ENCODE peak calls at places on chromosomes 7 and 10, in five cellular contexts. R is K562, Y is spleen, Q is SK-N-MC, Z is sigmoid colon. A is an unnamed sample.

GRCh38 chr10:101241840-101242707 is 12.8 kb upstream of the LBX1 start:
- DNase-seq in R (no peak), Y (no peak), Q (no peak), Z (no peak), A (peak; percentile 76)

GRCh38 chr7:69656890-69657289 is 58.6 kb downstream of the AUTS2 start:
- DNase-seq in R (no peak), Y (no peak), Q (no peak), Z (peak; percentile 69), A (no peak)

GRCh38 chr7:128454808-128455555 is 696 bp upstream of the HILPDA start:
- DNase-seq in R (no peak), Y (no peak), Q (no peak), Z (no peak), A (no peak)

GRCh38 chr10:46524471-46525176 is 31.8 kb downstream of the GPRIN2 start:
- DNase-seq in R (peak; percentile 70), Y (peak; percentile 78), Q (no peak), Z (peak; percentile 61), A (peak; percentile 21)

GRCh38 chr10:96860631-96861277 is 28.7 kb downstream of the LCOR start:
- DNase-seq in R (no peak), Y (no peak), Q (no peak), Z (no peak), A (no peak)

GRCh38 chr7:7018290-7018689 is 164.1 kb upstream of the C1GALT1 start:
- DNase-seq in R (no peak), Y (no peak), Q (no peak), Z (no peak), A (no peak)

GRCh38 chr7:223118-223800 is 30.9 kb downstream of the FAM20C start:
- DNase-seq in R (no peak), Y (no peak), Q (no peak), Z (no peak), A (no peak)

GRCh38 chr10:84477370-84477769 is 149.0 kb downstream of the CCSER2 start:
- DNase-seq in R (no peak), Y (no peak), Q (no peak), Z (no peak), A (no peak)

GRCh38 chr10:12658526-12658925 is 309.2 kb downstream of the CAMK1D start:
- DNase-seq in R (no peak), Y (no peak), Q (no peak), Z (no peak), A (no peak)

GRCh38 chr10:133043541-133044225 is 44.0 kb upstream of the ADGRA1 start:
- DNase-seq in R (no peak), Y (no peak), Q (no peak), Z (no peak), A (no peak)

GRCh38 chr7:139033346-139034114 is 2.3 kb downstream of the ZC3HAV1L start:
- DNase-seq in R (no peak), Y (no peak), Q (no peak), Z (no peak), A (no peak)

GRCh38 chr7:138658889-138659288 is 42.3 kb downstream of the SVOPL start:
- DNase-seq in R (no peak), Y (no peak), Q (no peak), Z (no peak), A (no peak)

GRCh38 chr7:33933611-33934281 is 28.4 kb downstream of the BMPER start:
- DNase-seq in R (no peak), Y (no peak), Q (no peak), Z (no peak), A (no peak)

GRCh38 chr7:151632750-151633515 is 113.2 kb upstream of the RHEB start:
- DNase-seq in R (peak; percentile 48), Y (peak; percentile 93), Q (no peak), Z (peak; percentile 73), A (peak; percentile 88)

GRCh38 chr10:86946215-86947170 is 10.9 kb downstream of the MMRN2 start:
- DNase-seq in R (no peak), Y (no peak), Q (no peak), Z (peak; percentile 81), A (no peak)

GRCh38 chr7:108014200-108014599 is 11.2 kb upstream of the LAMB1 start:
- DNase-seq in R (no peak), Y (no peak), Q (no peak), Z (no peak), A (no peak)

GRCh38 chr7:108012499-108013430 is 9.8 kb upstream of the LAMB1 start:
- DNase-seq in R (peak; percentile 87), Y (no peak), Q (no peak), Z (no peak), A (no peak)

GRCh38 chr7:108016841-108017775 is 14.1 kb upstream of the LAMB1 start:
- DNase-seq in R (no peak), Y (no peak), Q (no peak), Z (no peak), A (no peak)

GRCh38 chr7:108015740-108016139 is 12.8 kb upstream of the LAMB1 start:
- DNase-seq in R (no peak), Y (no peak), Q (no peak), Z (no peak), A (no peak)

DNA sequence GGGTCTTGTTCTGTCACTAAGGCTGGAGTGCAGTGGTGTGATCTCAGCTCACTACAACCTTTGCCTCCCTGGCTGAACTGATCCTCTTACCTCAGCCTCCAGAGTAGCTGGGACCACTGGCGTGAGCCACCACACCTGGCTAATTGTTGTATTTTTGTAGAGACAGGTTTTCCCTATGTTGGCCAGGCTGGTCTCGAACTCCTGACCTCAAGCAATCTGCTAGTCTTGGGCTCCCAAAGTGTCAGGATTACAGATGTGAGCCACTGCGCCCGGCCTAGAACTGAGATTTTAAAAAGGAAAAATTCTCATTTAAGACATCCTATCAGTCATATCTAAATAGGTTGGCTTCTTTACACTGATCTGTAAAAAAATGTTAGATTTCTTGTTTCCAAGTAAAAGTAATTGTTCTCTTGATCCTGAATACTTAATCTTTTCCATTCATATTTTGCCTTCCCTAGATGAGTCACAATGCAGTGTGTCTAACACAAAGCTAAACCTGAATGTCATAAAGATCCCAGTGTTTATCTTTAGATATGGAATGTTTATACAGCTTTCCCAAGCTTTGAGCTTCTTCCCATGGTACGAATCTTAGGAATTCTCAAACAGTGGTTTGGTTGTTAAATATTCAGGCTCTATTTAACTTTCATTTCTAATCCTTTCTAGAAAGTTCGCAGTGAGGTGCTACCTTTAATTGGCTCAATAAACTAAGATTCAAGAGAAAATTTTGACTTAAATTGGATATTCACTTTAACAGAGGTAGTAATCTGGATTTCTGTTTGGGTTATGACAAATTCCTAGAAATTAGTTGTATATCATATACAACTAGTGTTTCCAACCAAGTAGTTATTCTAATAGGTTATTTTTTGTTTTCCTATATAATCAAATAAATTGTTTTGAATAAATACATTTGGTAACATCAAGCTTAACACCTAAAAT is 12.1 kb upstream of the LAMB1 start:
- DNase-seq in R (no peak), Y (no peak), Q (no peak), Z (no peak), A (no peak)
- TF ChIP-seq POLR2AphosphoS5 in R (no peak), Y (no peak), Q (no peak), Z (peak; percentile 69), A (no peak)

GRCh38 chr7:99243751-99244337 is 28.8 kb upstream of the MYH16 start:
- DNase-seq in R (no peak), Y (no peak), Q (no peak), Z (no peak), A (no peak)
- TF ChIP-seq POLR2AphosphoS5 in R (no peak), Y (no peak), Q (no peak), Z (no peak), A (no peak)

GRCh38 chr10:16698457-16698856 is 118.8 kb downstream of the RSU1 start:
- DNase-seq in R (no peak), Y (no peak), Q (no peak), Z (no peak), A (no peak)

GRCh38 chr10:16700331-16700730 is 116.9 kb downstream of the RSU1 start:
- DNase-seq in R (no peak), Y (no peak), Q (no peak), Z (no peak), A (no peak)

GRCh38 chr10:16699435-16699834 is 117.8 kb downstream of the RSU1 start:
- DNase-seq in R (no peak), Y (no peak), Q (no peak), Z (no peak), A (peak; percentile 10)
- TF ChIP-seq POLR2AphosphoS5 in R (no peak), Y (no peak), Q (no peak), Z (no peak), A (no peak)

DNA sequence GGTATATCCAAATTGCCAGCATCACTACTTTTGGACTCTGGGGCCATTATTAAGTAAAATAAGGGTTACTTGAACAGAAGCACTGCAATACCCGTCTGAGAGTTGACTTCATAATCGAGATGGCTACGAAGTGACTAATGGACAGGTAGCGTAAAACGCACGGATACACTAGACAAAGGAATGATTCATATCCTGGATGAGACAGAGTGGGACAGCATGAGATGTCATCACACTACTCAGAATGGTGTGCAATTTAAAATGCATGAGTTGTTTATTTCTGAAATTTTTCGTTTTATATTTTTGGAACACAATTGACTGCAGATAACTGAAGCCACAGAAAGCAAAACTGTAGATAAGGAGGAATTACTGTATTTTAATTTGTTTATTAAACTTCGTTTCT is 421.5 kb upstream of the LRGUK start:
- DNase-seq in R (no peak), Y (no peak), Q (no peak), Z (no peak), A (no peak)
- TF ChIP-seq POLR2AphosphoS5 in R (no peak), Y (no peak), Q (no peak), Z (no peak), A (no peak)

GRCh38 chr10:110784198-110784597 is 87.5 kb upstream of the PDCD4 start:
- DNase-seq in R (no peak), Y (no peak), Q (no peak), Z (peak; percentile 80), A (no peak)
- TF ChIP-seq POLR2AphosphoS5 in R (no peak), Y (no peak), Q (no peak), Z (peak; percentile 57), A (peak; percentile 28)

DNA sequence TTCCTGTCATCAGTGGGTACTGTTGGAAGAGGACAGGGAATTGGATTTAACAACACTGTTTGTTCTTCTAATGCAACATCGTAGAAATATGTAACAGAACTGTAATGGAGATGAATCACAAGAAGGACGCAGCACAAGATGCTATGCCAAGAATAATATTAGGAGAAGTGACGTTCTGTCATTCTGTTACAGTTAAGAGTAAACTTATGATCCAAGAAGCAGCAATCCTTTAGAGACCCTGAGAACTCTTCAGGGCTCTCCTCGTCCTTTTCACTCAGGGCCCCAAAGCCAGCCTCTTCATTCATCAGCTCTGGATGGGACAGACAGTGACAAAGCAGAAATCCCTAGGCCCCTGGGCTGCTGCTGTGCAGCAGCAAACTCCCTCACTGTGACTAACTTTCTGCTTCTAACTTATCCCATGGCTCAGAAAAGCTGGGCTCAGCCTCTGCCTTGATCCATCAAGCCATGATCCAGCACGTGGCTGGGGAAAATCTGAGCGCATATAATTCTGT is 8.7 kb upstream of the IL6 start:
- DNase-seq in R (peak; percentile 72), Y (no peak), Q (no peak), Z (no peak), A (no peak)
- TF ChIP-seq POLR2AphosphoS5 in R (no peak), Y (no peak), Q (no peak), Z (no peak), A (no peak)